ENCODE peak calls at places on chromosomes 11 and 22, in eight cellular contexts. X is bronchial epithelial cell; P is choroid plexus epithelial cell; Z is fibroblast of villous mesenchyme; B is CD8-positive, alpha-beta T cell; Y is psoas muscle; A is fibroblast of mammary gland; W is mucosa of descending colon. U is an unnamed sample.

GRCh38 chr11:1734571-1735081 is 15.8 kb downstream of the IFITM10 start:
- DNase-seq in A (no peak), B (no peak), Z (no peak), Y (no peak), X (no peak), P (no peak), W (no peak), U (no peak)

GRCh38 chr22:23072035-23072910 is 2.0 kb downstream of the GNAZ start:
- DNase-seq in Y (peak), B (no peak), Z (no peak), W (peak), P (no peak), X (no peak), A (no peak), U (peak)

GRCh38 chr22:27377901-27378300 is 423.7 kb downstream of the MN1 start:
- DNase-seq in X (no peak), B (no peak), Y (no peak), A (no peak), P (peak), W (no peak), Z (peak), U (no peak)

GRCh38 chr11:102256251-102256650 is 61.0 kb upstream of the BIRC3 start:
- DNase-seq in Y (no peak), W (no peak), Z (peak), A (peak), P (peak), X (peak), B (no peak), U (peak)

GRCh38 chr11:125429174-125429707 is 66.8 kb downstream of the FEZ1 start:
- DNase-seq in B (peak), Y (peak), A (peak), Z (peak), P (peak), X (peak), W (no peak), U (peak)

GRCh38 chr11:6674198-6674597 is 8.9 kb downstream of the MRPL17 start:
- DNase-seq in X (no peak), B (no peak), W (no peak), Y (no peak), A (no peak), P (no peak), Z (no peak), U (no peak)

GRCh38 chr11:40328890-40329617 is 1130.4 kb downstream of the LRRC4C start:
- DNase-seq in Y (peak), P (peak), A (peak), B (no peak), Z (peak), W (no peak), X (peak), U (peak)

GRCh38 chr22:18059473-18059872 is 18.3 kb upstream of the PEX26 start:
- DNase-seq in A (no peak), X (no peak), Y (no peak), W (no peak), P (no peak), Z (no peak), B (no peak), U (no peak)

GRCh38 chr11:43503417-43503816 is 144.7 kb downstream of the TTC17 start:
- DNase-seq in Y (no peak), A (no peak), X (peak), Z (no peak), W (no peak), B (no peak), P (peak), U (no peak)

GRCh38 chr11:64650923-64651523 is 60.0 kb downstream of the SLC22A12 start:
- DNase-seq in B (no peak), Z (peak), W (no peak), A (peak), Y (no peak), P (peak), X (peak), U (no peak)

GRCh38 chr11:9827700-9828099 is 163.8 kb downstream of the SWAP70 start:
- DNase-seq in P (no peak), Y (no peak), B (no peak), A (no peak), X (no peak), Z (no peak), W (no peak), U (no peak)

GRCh38 chr11:73143126-73143838 is 1.2 kb upstream of the FCHSD2 start:
- DNase-seq in B (no peak), Z (peak), A (no peak), Y (no peak), X (no peak), P (peak), W (no peak), U (no peak)

GRCh38 chr11:26062665-26063064 is 269.3 kb upstream of the ANO3 start:
- DNase-seq in B (no peak), P (no peak), Z (no peak), Y (no peak), X (no peak), W (no peak), A (no peak), U (no peak)

GRCh38 chr11:20308601-20309000 is 54.9 kb upstream of the HTATIP2 start:
- DNase-seq in P (no peak), Z (no peak), A (no peak), W (no peak), Y (no peak), B (no peak), X (no peak), U (no peak)

GRCh38 chr11:73944901-73945300 is 5.9 kb upstream of the DNAJB13 start:
- DNase-seq in B (no peak), Y (no peak), P (no peak), X (no peak), W (no peak), Z (no peak), A (no peak), U (no peak)

GRCh38 chr22:21797444-21798221 is 62.0 kb upstream of the YPEL1 start:
- DNase-seq in X (peak), P (peak), B (no peak), W (no peak), A (no peak), Y (no peak), Z (no peak), U (peak)

GRCh38 chr22:37043828-37044538 is 7.6 kb upstream of the KCTD17 start:
- DNase-seq in Z (peak), W (peak), Y (peak), P (peak), X (peak), A (peak), B (no peak), U (no peak)

GRCh38 chr22:45418056-45418769 is 4.7 kb downstream of the RIBC2 start:
- DNase-seq in A (no peak), Z (no peak), Y (no peak), W (no peak), X (no peak), P (no peak), B (no peak), U (no peak)

GRCh38 chr11:14357843-14358728 is 897 bp downstream of the RRAS2 start:
- DNase-seq in X (peak), B (peak), P (peak), A (peak), Z (peak), Y (peak), W (peak), U (peak)

GRCh38 chr22:30574095-30574981 is at the start of gene GAL3ST1:
- DNase-seq in X (no peak), Y (no peak), W (no peak), Z (no peak), P (no peak), B (no peak), A (no peak), U (no peak)

GRCh38 chr11:48034926-48035876 is 54.8 kb downstream of the PTPRJ start:
- DNase-seq in W (no peak), Y (peak), P (no peak), X (no peak), Z (no peak), B (no peak), A (peak), U (no peak)

GRCh38 chr11:68340003-68340767 is 27.8 kb downstream of the LRP5 start:
- DNase-seq in A (no peak), X (no peak), P (no peak), Y (no peak), Z (no peak), B (no peak), W (no peak), U (no peak)

GRCh38 chr11:113370634-113371033 is 16.9 kb upstream of the ANKK1 start:
- DNase-seq in W (no peak), X (no peak), Y (no peak), P (no peak), B (no peak), Z (no peak), A (no peak), U (no peak)

GRCh38 chr11:7892751-7893356 is 38.2 kb downstream of the OR10A6 start:
- DNase-seq in Z (peak), P (peak), A (peak), X (peak), B (no peak), Y (no peak), W (no peak), U (peak)

GRCh38 chr11:44261800-44262591 is 47.9 kb downstream of the ALX4 start:
- DNase-seq in P (no peak), W (no peak), B (no peak), Z (no peak), Y (no peak), A (no peak), X (peak), U (no peak)

GRCh38 chr22:38490915-38491314 is 15.2 kb downstream of the DDX17 start:
- DNase-seq in Z (peak), A (peak), P (peak), Y (peak), X (no peak), W (no peak), B (no peak), U (peak)

GRCh38 chr11:23973244-23973643 is 523.6 kb upstream of the LUZP2 start:
- DNase-seq in Y (no peak), B (no peak), W (no peak), X (no peak), P (no peak), Z (no peak), A (no peak), U (no peak)

GRCh38 chr22:29816128-29816527 is 21.9 kb downstream of the ASCC2 start:
- DNase-seq in W (no peak), X (peak), Z (no peak), B (no peak), Y (peak), A (peak), P (no peak), U (no peak)

GRCh38 chr11:107040447-107041444 is 22.5 kb upstream of the GUCY1A2 start:
- DNase-seq in P (peak), W (no peak), Y (no peak), A (peak), B (no peak), Z (peak), X (peak), U (peak)

GRCh38 chr11:7437706-7438105 is 47.6 kb upstream of the OLFML1 start:
- DNase-seq in P (peak), Y (no peak), B (no peak), X (no peak), Z (no peak), A (no peak), W (no peak), U (no peak)

GRCh38 chr22:39928556-39929401 is 27.9 kb downstream of the GRAP2 start:
- DNase-seq in Y (no peak), Z (no peak), B (no peak), X (peak), P (no peak), A (no peak), W (no peak), U (no peak)
- H3K4me3 ChIP-seq in Y (no peak), Z (no peak), B (peak), X (no peak), P (no peak), A (no peak), W (no peak), U (no peak)

GRCh38 chr11:15826008-15826650 is 530.2 kb downstream of the SOX6 start:
- DNase-seq in P (no peak), X (no peak), W (no peak), B (no peak), Y (no peak), Z (peak), A (no peak), U (no peak)

GRCh38 chr11:15829312-15829711 is 527.0 kb downstream of the SOX6 start:
- DNase-seq in B (no peak), A (no peak), Y (no peak), P (no peak), W (no peak), Z (no peak), X (no peak), U (no peak)

GRCh38 chr11:15824060-15824459 is 532.3 kb downstream of the SOX6 start:
- DNase-seq in A (no peak), B (no peak), Z (peak), Y (no peak), W (no peak), P (no peak), X (no peak), U (no peak)

GRCh38 chr11:15828241-15828903 is 528.0 kb downstream of the SOX6 start:
- DNase-seq in P (no peak), Z (no peak), B (no peak), A (no peak), W (no peak), X (no peak), Y (no peak), U (no peak)

DNA sequence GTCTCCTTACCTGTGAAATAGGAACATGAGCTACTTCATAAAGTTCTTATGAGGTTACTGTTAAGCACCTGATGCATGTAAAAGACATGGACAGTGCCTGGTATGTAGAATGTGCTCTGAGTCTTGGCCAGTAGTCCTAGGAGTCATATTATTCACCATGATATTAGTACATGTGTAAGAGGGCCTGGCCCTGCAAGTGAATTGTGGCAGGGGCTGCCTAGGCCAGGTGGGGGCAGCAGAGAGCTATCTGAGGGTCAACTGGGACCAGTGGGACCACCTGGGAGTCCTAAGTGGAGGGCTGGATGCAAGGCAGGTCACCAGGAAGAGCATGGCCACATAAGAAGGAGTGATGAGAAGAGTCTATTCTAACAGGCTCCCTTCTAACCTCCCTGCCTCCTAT is 529.5 kb downstream of the SOX6 start:
- DNase-seq in Z (peak), P (peak), Y (peak), A (peak), X (peak), B (no peak), W (no peak), U (no peak)
- TF ChIP-seq CTCF in Z (peak), P (peak), Y (peak), A (peak), X (peak), B (no peak), W (peak), U (peak)

GRCh38 chr11:17696741-17697140 is 22.6 kb upstream of the MYOD1 start:
- DNase-seq in P (no peak), Y (no peak), B (no peak), A (no peak), Z (no peak), X (no peak), W (no peak), U (no peak)

GRCh38 chr11:17697175-17697949 is 22.0 kb upstream of the MYOD1 start:
- DNase-seq in P (no peak), W (no peak), B (no peak), A (no peak), X (no peak), Z (no peak), Y (peak), U (no peak)

GRCh38 chr11:17695454-17696441 is 23.6 kb upstream of the MYOD1 start:
- DNase-seq in X (no peak), Z (no peak), A (no peak), W (no peak), P (no peak), Y (no peak), B (no peak), U (no peak)

GRCh38 chr11:17700991-17701390 is 18.4 kb upstream of the MYOD1 start:
- DNase-seq in P (no peak), A (no peak), Y (no peak), W (no peak), Z (no peak), B (no peak), X (peak), U (no peak)

DNA sequence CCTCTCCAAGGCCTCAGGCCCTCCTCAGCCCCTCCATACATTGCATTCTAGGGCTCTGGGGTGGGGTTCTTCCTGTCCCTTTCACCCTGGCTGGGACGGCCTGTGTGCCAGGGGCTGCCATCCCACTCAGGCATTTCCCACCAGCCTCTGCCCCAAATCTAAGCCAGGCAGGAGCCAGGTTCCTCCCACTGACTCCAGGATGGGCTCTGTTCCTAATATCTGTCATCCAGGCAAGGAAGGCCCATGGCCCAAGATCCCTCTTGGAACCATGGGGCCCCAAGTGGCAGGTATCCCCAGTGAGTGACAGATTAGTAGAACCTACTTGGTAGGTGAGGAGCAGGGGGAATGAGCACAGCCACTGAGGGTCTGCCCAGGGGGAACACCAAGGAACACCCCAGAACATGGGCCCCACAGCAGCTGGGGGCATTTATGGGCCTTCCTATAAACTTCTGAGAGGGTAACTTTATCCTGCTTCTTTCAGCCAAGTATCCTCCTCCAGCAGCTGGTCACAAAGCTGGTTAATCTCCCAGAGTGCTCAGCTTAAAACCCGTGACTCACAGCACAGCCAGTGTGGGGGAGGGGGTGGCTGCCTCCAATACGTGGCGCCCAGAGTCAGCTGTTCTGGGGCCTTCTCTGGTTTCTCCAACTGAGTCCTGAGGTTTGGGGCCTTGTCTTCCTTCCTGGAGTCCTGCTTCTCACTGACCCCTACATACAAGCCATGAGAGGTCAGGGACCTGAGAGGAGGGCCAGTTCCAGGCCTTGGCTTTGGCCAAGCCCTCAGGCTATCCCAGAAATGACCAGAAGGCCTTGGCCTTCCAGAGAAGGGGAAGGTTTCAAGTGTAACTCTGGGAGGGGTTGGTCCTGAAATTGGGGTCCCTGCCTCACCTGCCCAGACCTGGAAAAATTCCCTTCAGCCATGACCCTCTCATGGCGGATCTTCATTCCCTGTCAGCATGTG is 19.9 kb upstream of the MYOD1 start:
- DNase-seq in Z (peak), X (peak), Y (peak), A (peak), P (peak), B (no peak), W (no peak), U (no peak)
- H3K4me3 ChIP-seq in Z (no peak), X (no peak), Y (no peak), A (no peak), P (no peak), B (no peak), W (no peak), U (no peak)

GRCh38 chr11:46247664-46248063 is 29.8 kb upstream of the CREB3L1 start:
- DNase-seq in A (peak), Y (no peak), X (peak), Z (peak), P (peak), B (peak), W (no peak), U (peak)
- TF ChIP-seq CTCF in A (peak), Y (no peak), X (peak), Z (peak), P (peak), B (peak), W (peak), U (peak)

DNA sequence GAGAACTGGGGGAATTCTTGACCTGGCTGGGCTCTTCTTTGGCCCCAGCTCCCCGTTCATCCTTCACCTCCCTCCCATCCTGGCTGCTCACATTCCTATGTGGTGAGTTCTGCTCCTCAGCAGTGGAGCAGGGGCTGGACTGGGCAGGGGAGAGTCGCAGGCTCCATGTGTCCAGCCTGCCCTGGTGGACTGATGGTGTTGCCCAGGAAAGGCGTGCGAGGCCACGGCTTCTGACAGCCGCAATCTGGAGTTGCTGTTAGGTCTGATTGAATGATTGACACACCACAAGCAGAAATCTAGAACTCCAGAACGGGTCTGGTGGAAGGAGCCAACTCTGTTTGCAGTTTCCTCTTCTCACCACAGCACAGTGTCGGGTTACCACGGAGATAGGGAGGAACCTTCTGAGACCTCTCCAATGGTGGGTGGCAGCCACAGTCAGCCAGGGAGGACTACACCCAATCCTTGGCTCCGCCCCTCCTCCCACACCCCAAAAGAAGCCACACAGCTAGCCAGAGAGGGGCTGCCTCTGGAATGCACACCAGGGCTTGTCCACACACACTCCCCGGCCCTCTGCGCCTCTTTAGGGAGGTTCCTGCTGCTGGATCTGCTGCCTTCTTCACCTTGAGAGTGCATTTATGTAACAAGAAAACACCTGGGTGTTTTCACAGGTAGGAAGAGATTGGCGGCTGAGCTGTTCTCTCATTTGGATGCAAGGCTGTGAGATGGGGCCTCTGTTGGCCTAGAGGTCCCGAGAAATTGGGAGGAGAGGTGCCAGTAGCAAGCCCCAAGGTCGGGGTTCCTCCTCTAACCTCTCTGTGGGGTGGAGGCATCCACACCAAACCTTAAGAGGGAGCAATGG is 56.4 kb upstream of the CD44 start:
- DNase-seq in Z (peak), W (peak), Y (peak), P (peak), B (peak), X (peak), A (peak), U (peak)
- H3K4me3 ChIP-seq in Z (peak), W (no peak), Y (no peak), P (peak), B (peak), X (no peak), A (no peak), U (no peak)

GRCh38 chr11:58618215-58618614 is 4.2 kb upstream of the CNTF start:
- DNase-seq in Z (no peak), A (no peak), W (no peak), P (peak), B (no peak), X (no peak), Y (no peak), U (no peak)
- TF ChIP-seq CTCF in Z (peak), A (peak), W (no peak), P (peak), B (no peak), X (no peak), Y (no peak), U (no peak)

GRCh38 chr11:91755951-91756707 is 468.5 kb upstream of the FAT3 start:
- DNase-seq in Y (no peak), B (no peak), X (no peak), A (no peak), P (no peak), Z (no peak), W (no peak), U (no peak)
- H3K4me3 ChIP-seq in Y (no peak), B (no peak), X (no peak), A (no peak), P (no peak), Z (no peak), W (no peak), U (no peak)

GRCh38 chr22:19085233-19086043 is 36.8 kb downstream of the DGCR2 start:
- DNase-seq in Y (no peak), A (peak), P (peak), Z (peak), B (no peak), X (peak), W (no peak), U (peak)
- TF ChIP-seq CTCF in Y (no peak), A (peak), P (peak), Z (peak), B (no peak), X (peak), W (no peak), U (peak)

GRCh38 chr11:33773399-33774355 is 643 bp downstream of the FBXO3 start:
- DNase-seq in X (peak), W (no peak), Z (peak), Y (peak), P (no peak), A (peak), B (peak), U (no peak)
- H3K4me3 ChIP-seq in X (peak), W (peak), Z (peak), Y (peak), P (peak), A (peak), B (peak), U (peak)

U was measured in astrocyte of the spinal cord.